ENCODE peak calls at places on chromosomes 3 and 15, in eight cellular contexts. N is EL, A is RPMI7951, B is NAMALWA, F is HTR-8/SVneo, D is HL-60, K is progenitor cell of endocrine pancreas, P is HT-29. M is an unnamed sample.

GRCh38 chr15:99916668-99917223 is 183.5 kb upstream of the LYSMD4 start:
- DNase-seq in N (no peak), A (no peak), B (no peak), F (no peak), D (no peak), K (no peak), P (no peak), M (no peak)

GRCh38 chr3:87949189-87949878 is 109.5 kb downstream of the CGGBP1 start:
- DNase-seq in N (no peak), A (no peak), B (no peak), F (no peak), D (no peak), K (no peak), P (no peak), M (no peak)

GRCh38 chr3:106809633-106810460 is 567.4 kb upstream of the CCDC54 start:
- DNase-seq in N (peak; percentile 30), A (peak; percentile 34), B (peak; percentile 25), F (no peak), D (no peak), K (no peak), P (no peak), M (peak; percentile 2)

GRCh38 chr15:64152507-64153387 is 1.2 kb downstream of the SNX22 start:
- DNase-seq in N (no peak), A (no peak), B (peak; percentile 86), F (no peak), D (no peak), K (no peak), P (no peak), M (peak; percentile 9)

GRCh38 chr3:194675680-194676079 is 3.7 kb upstream of the LSG1 start:
- DNase-seq in N (no peak), A (no peak), B (no peak), F (no peak), D (no peak), K (no peak), P (no peak), M (no peak)

GRCh38 chr3:186239321-186239720 is 122.7 kb downstream of the DGKG start:
- DNase-seq in N (no peak), A (no peak), B (no peak), F (no peak), D (no peak), K (no peak), P (peak; percentile 8), M (peak; percentile 29)

GRCh38 chr15:65888998-65889397 is 19.7 kb downstream of the RAB11A start:
- DNase-seq in N (no peak), A (no peak), B (no peak), F (no peak), D (no peak), K (no peak), P (no peak), M (no peak)

GRCh38 chr3:175896655-175897054 is 1037.5 kb downstream of the NAALADL2 start:
- DNase-seq in N (no peak), A (no peak), B (no peak), F (no peak), D (no peak), K (no peak), P (no peak), M (no peak)

GRCh38 chr3:50806806-50807205 is 132.1 kb downstream of the DOCK3 start:
- DNase-seq in N (no peak), A (no peak), B (no peak), F (no peak), D (no peak), K (no peak), P (no peak), M (no peak)

GRCh38 chr3:191523099-191523498 is 62.1 kb downstream of the PYDC2 start:
- DNase-seq in N (no peak), A (no peak), B (no peak), F (no peak), D (no peak), K (no peak), P (no peak), M (no peak)

GRCh38 chr15:69491051-69491505 is 38.5 kb downstream of the RPLP1 start:
- DNase-seq in N (no peak), A (peak; percentile 89), B (no peak), F (no peak), D (no peak), K (no peak), P (no peak), M (no peak)

GRCh38 chr15:59400103-59400813 is 27.6 kb upstream of the MYO1E start:
- DNase-seq in N (no peak), A (no peak), B (no peak), F (no peak), D (no peak), K (no peak), P (no peak), M (no peak)

GRCh38 chr3:30145281-30145680 is 461.1 kb upstream of the TGFBR2 start:
- DNase-seq in N (peak; percentile 21), A (peak; percentile 59), B (no peak), F (no peak), D (no peak), K (no peak), P (no peak), M (no peak)

GRCh38 chr15:57635300-57635944 is 43.7 kb downstream of the MYZAP start:
- DNase-seq in N (no peak), A (no peak), B (no peak), F (no peak), D (no peak), K (no peak), P (no peak), M (no peak)

GRCh38 chr15:37933685-37934084 is 755 bp upstream of the TMCO5A start:
- DNase-seq in N (peak; percentile 54), A (no peak), B (no peak), F (no peak), D (no peak), K (no peak), P (no peak), M (peak; percentile 85)

GRCh38 chr3:187807086-187807862 is 62.0 kb upstream of the BCL6 start:
- DNase-seq in N (peak; percentile 42), A (peak; percentile 70), B (no peak), F (no peak), D (no peak), K (no peak), P (no peak), M (peak; percentile 68)

GRCh38 chr15:100042558-100042957 is 299.2 kb downstream of the ADAMTS17 start:
- DNase-seq in N (peak; percentile 58), A (peak; percentile 73), B (peak; percentile 3), F (no peak), D (no peak), K (no peak), P (no peak), M (peak; percentile 61)

GRCh38 chr3:39936848-39937247 is 127.4 kb downstream of the MYRIP start:
- DNase-seq in N (no peak), A (no peak), B (no peak), F (no peak), D (no peak), K (no peak), P (no peak), M (no peak)

GRCh38 chr3:89562373-89562772 is 455.0 kb downstream of the EPHA3 start:
- DNase-seq in N (no peak), A (no peak), B (no peak), F (no peak), D (no peak), K (no peak), P (peak; percentile 1), M (no peak)

GRCh38 chr15:58546635-58547627 is 115.1 kb downstream of the LIPC start:
- DNase-seq in N (peak; percentile 97), A (peak; percentile 94), B (no peak), F (peak; percentile 79), D (no peak), K (no peak), P (peak; percentile 45), M (peak; percentile 79)

GRCh38 chr3:151379083-151379734 is 5.3 kb downstream of the P2RY12 start:
- DNase-seq in N (peak; percentile 23), A (peak; percentile 39), B (peak; percentile 64), F (peak; percentile 4), D (no peak), K (peak; percentile 37), P (peak; percentile 56), M (peak; percentile 28)

GRCh38 chr15:52699457-52699856 is 20.3 kb upstream of the ATOSA start:
- DNase-seq in N (no peak), A (peak; percentile 33), B (no peak), F (no peak), D (no peak), K (no peak), P (no peak), M (no peak)

GRCh38 chr15:44780608-44781007 is 44.3 kb downstream of the TRIM69 start:
- DNase-seq in N (no peak), A (no peak), B (no peak), F (no peak), D (no peak), K (no peak), P (no peak), M (no peak)

GRCh38 chr3:160671231-160671630 is 5.7 kb upstream of the ARL14 start:
- DNase-seq in N (no peak), A (peak; percentile 50), B (peak; percentile 12), F (no peak), D (no peak), K (no peak), P (no peak), M (no peak)

GRCh38 chr3:172946061-172946460 is 195.0 kb downstream of the SPATA16 start:
- DNase-seq in N (peak; percentile 9), A (no peak), B (no peak), F (no peak), D (no peak), K (no peak), P (no peak), M (no peak)

GRCh38 chr3:71112576-71112975 is 471.0 kb downstream of the FOXP1 start:
- DNase-seq in N (no peak), A (no peak), B (no peak), F (no peak), D (no peak), K (no peak), P (no peak), M (peak; percentile 55)

GRCh38 chr3:57179580-57180410 is 14.6 kb upstream of the IL17RD start:
- DNase-seq in N (peak; percentile 16), A (peak; percentile 35), B (peak; percentile 51), F (no peak), D (no peak), K (no peak), P (peak; percentile 20), M (peak; percentile 33)

GRCh38 chr3:10164546-10165393 is at the start of gene IRAK2:
- DNase-seq in N (peak; percentile 70), A (peak; percentile 72), B (peak; percentile 58), F (peak; percentile 73), D (no peak), K (peak; percentile 65), P (peak; percentile 63), M (peak; percentile 80)

GRCh38 chr3:188204516-188204915 is 50.6 kb downstream of the LPP start:
- DNase-seq in N (no peak), A (no peak), B (no peak), F (no peak), D (no peak), K (no peak), P (no peak), M (no peak)

GRCh38 chr15:57438166-57438565 is 61.9 kb downstream of the CGNL1 start:
- DNase-seq in N (no peak), A (no peak), B (no peak), F (no peak), D (no peak), K (no peak), P (no peak), M (no peak)

M was measured in mesenchymal stem cell.